ENCODE peak calls at places on chromosomes 5 and 9, in nine cellular contexts. G is Panc1, X is right atrium auricular region, E is fibroblast of lung, S is endothelial cell of umbilical vein, T is cardiac fibroblast, Z is nephron progenitor cell, V is GM12865, O is mesothelial cell of epicardium. Y is an unnamed sample.

GRCh38 chr5:178108966-178109365 is 4.4 kb upstream of the N4BP3 start:
- DNase-seq in S (no peak), T (no peak), E (no peak), X (no peak), O (no peak), Z (no peak), G (no peak), V (no peak), Y (no peak)

GRCh38 chr5:73160239-73160671 is 12.7 kb upstream of the TMEM174 start:
- DNase-seq in T (peak; percentile 13), Z (no peak), S (no peak), X (no peak), O (no peak), V (peak; percentile 73), G (no peak), E (peak; percentile 70), Y (no peak)

GRCh38 chr9:16064701-16065230 is 511.9 kb downstream of the CCDC171 start:
- DNase-seq in G (no peak), S (no peak), T (no peak), E (no peak), O (no peak), V (no peak), X (no peak), Z (no peak), Y (no peak)

GRCh38 chr9:7226007-7226670 is 468.4 kb downstream of the KDM4C start:
- DNase-seq in T (no peak), O (no peak), G (no peak), X (no peak), Z (no peak), V (no peak), E (no peak), S (no peak), Y (no peak)

GRCh38 chr5:320524-321232 is 836 bp upstream of the AHRR start:
- DNase-seq in E (no peak), O (no peak), Z (no peak), X (no peak), S (no peak), V (no peak), G (no peak), T (no peak), Y (no peak)

GRCh38 chr9:119003882-119004617 is 365.2 kb downstream of the BRINP1 start:
- DNase-seq in E (peak; percentile 76), Z (no peak), T (peak; percentile 7), O (no peak), G (no peak), X (no peak), V (no peak), S (no peak), Y (no peak)

GRCh38 chr5:82720764-82721163 is 356.4 kb downstream of the TMEM167A start:
- DNase-seq in Z (no peak), O (no peak), X (no peak), E (peak; percentile 23), G (no peak), V (no peak), T (peak; percentile 15), S (no peak), Y (no peak)

GRCh38 chr9:18610956-18611355 is 137.0 kb downstream of the ADAMTSL1 start:
- DNase-seq in G (no peak), O (no peak), Z (no peak), E (peak; percentile 40), V (no peak), S (no peak), X (no peak), T (no peak), Y (no peak)

GRCh38 chr5:142330026-142330425 is 5.2 kb upstream of the SPRY4 start:
- DNase-seq in T (no peak), X (no peak), V (no peak), G (no peak), E (no peak), O (no peak), S (no peak), Z (no peak), Y (no peak)

GRCh38 chr5:142326480-142326938 is 1.7 kb upstream of the SPRY4 start:
- DNase-seq in O (no peak), V (no peak), E (no peak), T (no peak), Z (no peak), X (no peak), G (no peak), S (no peak), Y (no peak)

GRCh38 chr5:142324871-142325676 is at the start of gene SPRY4:
- DNase-seq in G (peak; percentile 96), E (peak; percentile 94), T (peak; percentile 99), O (peak; percentile 93), V (peak; percentile 93), S (peak; percentile 98), Z (peak; percentile 96), X (peak; percentile 97), Y (peak; percentile 99)

GRCh38 chr5:142325677-142326479 is 1.1 kb upstream of the SPRY4 start:
- DNase-seq in Z (peak; percentile 69), S (peak; percentile 19), V (no peak), G (no peak), X (peak; percentile 72), O (no peak), E (peak; percentile 71), T (peak; percentile 94), Y (peak; percentile 72)

DNA sequence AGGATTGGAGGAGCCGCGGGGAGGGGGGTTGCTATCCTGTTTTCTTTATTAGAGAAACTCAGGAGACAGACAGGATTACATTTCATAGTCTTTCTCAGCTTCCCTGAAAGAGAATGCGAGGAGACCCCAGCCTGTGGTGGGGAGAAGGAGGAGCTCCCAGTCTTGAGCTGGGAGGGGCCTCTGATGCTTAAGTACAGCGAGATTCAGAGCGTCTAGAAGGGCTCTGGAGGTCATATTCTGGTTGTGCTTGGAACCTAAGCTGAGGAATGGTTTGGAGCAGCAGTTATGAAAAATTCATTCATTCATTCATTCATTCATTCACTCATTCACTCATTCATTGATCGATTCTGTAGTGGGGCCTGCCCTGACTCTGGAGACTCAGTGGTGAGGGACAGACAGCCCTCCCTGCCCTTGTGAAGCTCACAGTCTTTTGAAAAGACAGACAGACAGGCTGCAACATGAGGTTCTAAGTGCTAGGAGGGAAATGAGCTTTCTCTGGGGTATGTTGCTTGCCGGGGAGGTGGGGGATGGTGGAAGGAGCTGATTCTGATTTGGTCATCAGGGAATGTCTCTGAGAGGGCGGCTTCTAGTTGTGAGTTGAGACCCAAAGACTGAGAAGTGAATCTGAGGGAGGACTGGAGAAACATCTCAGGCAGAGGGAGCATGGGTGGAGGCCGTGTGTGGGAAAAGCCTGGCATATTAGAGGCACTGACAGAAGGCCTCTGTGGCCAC is 2.5 kb upstream of the SPRY4 start:
- DNase-seq in T (peak; percentile 86), O (no peak), X (peak; percentile 69), S (no peak), G (no peak), V (no peak), E (peak; percentile 64), Z (no peak), Y (peak; percentile 76)
- TF ChIP-seq CTCF in T (peak; percentile 9), O (no peak), X (no peak), S (no peak), G (no peak), V (no peak), E (peak; percentile 25), Z (no peak), Y (no peak)

GRCh38 chr9:104334549-104334948 is 169.5 kb upstream of the OR13F1 start:
- DNase-seq in T (no peak), V (no peak), Z (no peak), E (no peak), G (no peak), O (no peak), X (no peak), S (no peak), Y (no peak)

GRCh38 chr9:104326912-104327311 is 177.2 kb upstream of the OR13F1 start:
- DNase-seq in O (no peak), X (no peak), V (no peak), S (no peak), Z (no peak), T (no peak), E (no peak), G (no peak), Y (no peak)

DNA sequence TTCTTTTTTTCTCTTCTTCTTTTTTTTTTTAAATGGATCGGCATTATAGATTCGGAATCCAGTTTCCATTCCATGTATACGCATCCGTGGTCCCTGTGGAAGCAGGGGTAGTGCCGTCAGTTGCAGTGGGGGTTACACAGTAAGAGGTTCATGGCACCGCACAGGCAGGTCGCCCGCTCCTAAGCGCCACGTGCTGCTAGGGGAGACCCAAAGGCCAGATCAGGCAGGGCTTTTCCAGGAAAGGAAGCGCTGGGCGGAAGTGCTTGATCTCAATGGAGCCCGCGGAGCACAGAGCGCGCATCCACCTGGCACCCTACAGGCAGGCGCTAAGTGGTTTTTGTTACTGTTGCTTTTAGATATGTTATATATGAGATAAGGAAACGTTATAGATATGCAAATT is 174.8 kb upstream of the OR13F1 start:
- DNase-seq in O (no peak), X (no peak), V (no peak), G (no peak), S (no peak), T (no peak), E (no peak), Z (no peak), Y (no peak)
- TF ChIP-seq CTCF in O (no peak), X (no peak), V (no peak), G (no peak), S (no peak), T (no peak), E (no peak), Z (no peak), Y (no peak)

DNA sequence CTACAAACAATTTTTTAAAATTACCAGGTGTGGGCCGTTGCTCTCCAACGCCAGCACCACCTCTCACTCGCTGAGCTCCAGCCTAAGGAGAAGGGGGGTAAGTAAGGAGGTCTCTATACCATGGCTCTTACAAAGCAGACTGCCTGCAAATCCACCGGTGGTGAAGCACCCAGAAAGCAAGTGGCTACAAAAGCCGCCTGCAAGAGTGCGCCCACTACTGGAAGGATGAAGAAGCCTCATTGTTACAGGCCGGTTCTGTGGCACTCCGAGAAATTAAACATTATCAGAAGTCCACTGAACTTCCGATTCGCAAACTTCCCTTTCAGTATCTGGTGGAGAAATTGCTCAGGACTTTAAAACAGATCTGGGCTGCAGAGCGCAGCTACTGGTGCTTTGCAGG is 46.0 kb downstream of the CDO1 start:
- DNase-seq in S (no peak), V (peak; percentile 10), Z (no peak), T (no peak), X (no peak), E (no peak), G (no peak), O (no peak), Y (peak; percentile 7)
- TF ChIP-seq CTCF in S (peak; percentile 18), V (peak; percentile 35), Z (peak; percentile 39), T (peak; percentile 9), X (no peak), E (peak; percentile 22), G (peak; percentile 56), O (no peak), Y (peak; percentile 36)

GRCh38 chr5:176868731-176869130 is 30.4 kb downstream of the HK3 start:
- DNase-seq in V (no peak), G (no peak), S (no peak), E (no peak), X (no peak), O (no peak), T (no peak), Z (no peak), Y (no peak)

GRCh38 chr5:176866913-176867312 is 32.2 kb downstream of the HK3 start:
- DNase-seq in T (no peak), O (no peak), S (no peak), Z (no peak), E (no peak), V (no peak), X (no peak), G (no peak), Y (no peak)

GRCh38 chr5:176869501-176870109 is 29.5 kb downstream of the HK3 start:
- DNase-seq in S (no peak), T (no peak), E (no peak), V (no peak), X (no peak), G (no peak), O (no peak), Z (no peak), Y (no peak)

GRCh38 chr5:176868126-176868525 is 31.0 kb downstream of the HK3 start:
- DNase-seq in Z (no peak), E (no peak), S (no peak), G (no peak), V (no peak), X (no peak), O (no peak), T (no peak), Y (no peak)

GRCh38 chr5:176870110-176870591 is 29.0 kb downstream of the HK3 start:
- DNase-seq in S (peak; percentile 36), V (peak; percentile 9), T (peak; percentile 70), Z (peak; percentile 72), E (peak; percentile 27), O (no peak), X (no peak), G (no peak), Y (peak; percentile 58)
- TF ChIP-seq CTCF in S (peak; percentile 60), V (peak; percentile 21), T (peak; percentile 56), Z (peak; percentile 49), E (no peak), O (no peak), X (no peak), G (peak; percentile 84), Y (peak; percentile 50)

Y was measured in fibroblast of villous mesenchyme.